ENCODE peak calls at places on chromosomes 3 and 15, in six cellular contexts. One of them, this sample, is unnamed.

GRCh38 chr15:36067483-36068274 is 511.7 kb upstream of the CDIN1 start:
- DNase-seq in hypothalamus: no peak
- DNase-seq in tibial artery: no peak
- DNase-seq in testis: no peak
- DNase-seq in myocyte: no peak
- DNase-seq in ureter: no peak
- DNase-seq in this sample: no peak

GRCh38 chr3:190863119-190863465 is 598 bp upstream of the GMNC start:
- DNase-seq in tibial artery: no peak
- DNase-seq in testis: no peak
- DNase-seq in hypothalamus: no peak
- DNase-seq in ureter: no peak
- DNase-seq in myocyte: no peak
- DNase-seq in this sample: no peak

GRCh38 chr15:60782316-60782715 is 303.4 kb upstream of the ICE2 start:
- DNase-seq in myocyte: peak; percentile 38
- DNase-seq in testis: no peak
- DNase-seq in ureter: no peak
- DNase-seq in tibial artery: no peak
- DNase-seq in hypothalamus: no peak
- DNase-seq in this sample: no peak

GRCh38 chr3:126515066-126515706 is 2.4 kb downstream of the UROC1 start:
- DNase-seq in tibial artery: no peak
- DNase-seq in myocyte: no peak
- DNase-seq in ureter: no peak
- DNase-seq in hypothalamus: no peak
- DNase-seq in testis: no peak
- DNase-seq in this sample: no peak

GRCh38 chr3:123026551-123027291 is 842 bp downstream of the SEMA5B start:
- DNase-seq in ureter: peak; percentile 46
- DNase-seq in testis: peak; percentile 25
- DNase-seq in myocyte: no peak
- DNase-seq in tibial artery: no peak
- DNase-seq in hypothalamus: no peak
- DNase-seq in this sample: no peak

GRCh38 chr3:45618081-45618509 is 23.5 kb downstream of the LIMD1 start:
- DNase-seq in testis: no peak
- DNase-seq in hypothalamus: no peak
- DNase-seq in myocyte: peak; percentile 34
- DNase-seq in ureter: no peak
- DNase-seq in tibial artery: peak; percentile 41
- DNase-seq in this sample: no peak

GRCh38 chr15:74616020-74616939 is 644 bp downstream of the CLK3 start:
- DNase-seq in ureter: peak; percentile 91
- DNase-seq in hypothalamus: peak; percentile 50
- DNase-seq in testis: peak; percentile 85
- DNase-seq in tibial artery: peak; percentile 76
- DNase-seq in myocyte: peak; percentile 78
- DNase-seq in this sample: peak; percentile 51

GRCh38 chr3:177615015-177615414 is 417.7 kb upstream of the TBL1XR1 start:
- DNase-seq in testis: peak; percentile 44
- DNase-seq in hypothalamus: peak; percentile 37
- DNase-seq in ureter: peak; percentile 83
- DNase-seq in myocyte: peak; percentile 71
- DNase-seq in tibial artery: peak; percentile 74
- DNase-seq in this sample: no peak

GRCh38 chr15:25481208-25481862 is 42.5 kb upstream of the UBE3A start:
- DNase-seq in tibial artery: no peak
- DNase-seq in myocyte: no peak
- DNase-seq in testis: no peak
- DNase-seq in ureter: no peak
- DNase-seq in hypothalamus: peak; percentile 28
- DNase-seq in this sample: peak; percentile 59

GRCh38 chr15:44397869-44398268 is 29.6 kb upstream of the CTDSPL2 start:
- DNase-seq in tibial artery: no peak
- DNase-seq in ureter: no peak
- DNase-seq in testis: no peak
- DNase-seq in myocyte: peak; percentile 2
- DNase-seq in hypothalamus: no peak
- DNase-seq in this sample: peak; percentile 1

GRCh38 chr15:76274226-76274625 is 37.0 kb downstream of the ETFA start:
- DNase-seq in myocyte: peak; percentile 2
- DNase-seq in hypothalamus: no peak
- DNase-seq in tibial artery: no peak
- DNase-seq in testis: no peak
- DNase-seq in ureter: no peak
- DNase-seq in this sample: no peak

GRCh38 chr3:75303676-75304075 is 360.5 kb upstream of the FRG2C start:
- DNase-seq in testis: no peak
- DNase-seq in hypothalamus: no peak
- DNase-seq in tibial artery: no peak
- DNase-seq in ureter: no peak
- DNase-seq in myocyte: no peak
- DNase-seq in this sample: no peak

GRCh38 chr3:122795674-122795969 is 753 bp downstream of the SLC49A4 start:
- DNase-seq in hypothalamus: no peak
- DNase-seq in testis: no peak
- DNase-seq in myocyte: no peak
- DNase-seq in tibial artery: no peak
- DNase-seq in ureter: no peak
- DNase-seq in this sample: no peak

GRCh38 chr3:64093825-64094712 is 70.8 kb upstream of the PSMD6 start:
- DNase-seq in tibial artery: no peak
- DNase-seq in hypothalamus: no peak
- DNase-seq in ureter: no peak
- DNase-seq in myocyte: no peak
- DNase-seq in testis: no peak
- DNase-seq in this sample: no peak

GRCh38 chr3:3618624-3619023 is 180.6 kb upstream of the LRRN1 start:
- DNase-seq in myocyte: no peak
- DNase-seq in hypothalamus: no peak
- DNase-seq in ureter: no peak
- DNase-seq in tibial artery: no peak
- DNase-seq in testis: no peak
- DNase-seq in this sample: no peak

GRCh38 chr3:186369217-186369616 is 7.2 kb upstream of the DGKG start:
- DNase-seq in myocyte: no peak
- DNase-seq in tibial artery: no peak
- DNase-seq in ureter: no peak
- DNase-seq in hypothalamus: no peak
- DNase-seq in testis: no peak
- DNase-seq in this sample: no peak

GRCh38 chr3:64084640-64085039 is 61.3 kb upstream of the PSMD6 start:
- DNase-seq in tibial artery: no peak
- DNase-seq in ureter: no peak
- DNase-seq in testis: no peak
- DNase-seq in myocyte: no peak
- DNase-seq in hypothalamus: no peak
- DNase-seq in this sample: no peak

This sample was measured in NCI-H82.